ENCODE peak calls at places on chromosomes 4 and X, in six cellular contexts. P is ovary; Z is CD8-positive, alpha-beta memory T cell; S is tibial artery; C is CD8-positive, alpha-beta T cell; R is Peyer's patch. G is an unnamed sample.

GRCh38 chr4:3010998-3011397 is 47.6 kb downstream of the GRK4 start:
- DNase-seq in P (no peak), S (peak; percentile 41), C (no peak), Z (no peak), R (no peak), G (no peak)

GRCh38 chr4:122218762-122219161 is 66.6 kb downstream of the BLTP1 start:
- DNase-seq in S (no peak), C (no peak), Z (no peak), R (no peak), P (no peak), G (no peak)

GRCh38 chr4:170248576-170248975 is 158.8 kb upstream of the AADAT start:
- DNase-seq in P (no peak), S (no peak), Z (no peak), C (no peak), R (no peak), G (no peak)

GRCh38 chr4:181365671-181366070 is 877.5 kb upstream of the TENM3 start:
- DNase-seq in P (no peak), Z (no peak), C (no peak), R (no peak), S (no peak), G (no peak)

GRCh38 chr4:73070072-73070385 is 513 bp upstream of the COX18 start:
- DNase-seq in Z (no peak), C (no peak), R (no peak), S (no peak), P (no peak), G (no peak)

GRCh38 chrX:53882331-53882730 is 161.9 kb downstream of the PHF8 start:
- DNase-seq in C (no peak), P (no peak), Z (no peak), R (no peak), S (no peak), G (peak; percentile 30)

GRCh38 chr4:102564399-102564921 is 63.3 kb downstream of the NFKB1 start:
- DNase-seq in R (no peak), Z (no peak), P (no peak), C (no peak), S (no peak), G (no peak)

GRCh38 chr4:114021445-114021844 is 42.0 kb upstream of the ARSJ start:
- DNase-seq in P (no peak), R (no peak), S (no peak), Z (no peak), C (no peak), G (no peak)

GRCh38 chr4:34733185-34733916 is 1511.0 kb downstream of the ARAP2 start:
- DNase-seq in C (no peak), Z (no peak), P (no peak), S (no peak), R (no peak), G (peak; percentile 38)

GRCh38 chrX:43106009-43106408 is 328.0 kb upstream of the PPP1R2C start:
- DNase-seq in P (no peak), R (no peak), C (no peak), Z (no peak), S (no peak), G (no peak)

GRCh38 chrX:145910017-145910416 is 92.4 kb downstream of the SLITRK2 start:
- DNase-seq in P (no peak), C (no peak), S (no peak), R (no peak), Z (no peak), G (no peak)

GRCh38 chrX:100647095-100647494 is 3.1 kb downstream of the SRPX2 start:
- DNase-seq in Z (no peak), C (no peak), P (no peak), R (no peak), S (no peak), G (no peak)

GRCh38 chrX:149521438-149521837 is 16.3 kb upstream of the IDS start:
- DNase-seq in Z (peak; percentile 10), C (no peak), S (no peak), P (no peak), R (no peak), G (no peak)

GRCh38 chrX:123361371-123361770 is 177.3 kb downstream of the GRIA3 start:
- DNase-seq in P (no peak), Z (no peak), C (no peak), S (no peak), R (no peak), G (no peak)

GRCh38 chrX:50402886-50403285 is 67.7 kb downstream of the DGKK start:
- DNase-seq in S (no peak), Z (no peak), C (no peak), P (no peak), R (no peak), G (no peak)

GRCh38 chrX:11460347-11460746 is 167.1 kb downstream of the AMELX start:
- DNase-seq in S (no peak), R (no peak), Z (no peak), P (no peak), C (no peak), G (no peak)

GRCh38 chr4:147060171-147060931 is 114.7 kb upstream of the TTC29 start:
- DNase-seq in R (no peak), S (peak; percentile 27), Z (no peak), P (no peak), C (no peak), G (no peak)

GRCh38 chr4:90958256-90958895 is 831.2 kb downstream of the CCSER1 start:
- DNase-seq in P (no peak), S (no peak), R (no peak), C (no peak), Z (no peak), G (no peak)

GRCh38 chr4:74583066-74583700 is 138.2 kb downstream of the AREG start:
- DNase-seq in Z (no peak), R (no peak), S (no peak), C (no peak), P (no peak), G (no peak)

GRCh38 chr4:128335541-128335940 is 47.9 kb upstream of the PGRMC2 start:
- DNase-seq in Z (no peak), P (no peak), S (no peak), R (no peak), C (no peak), G (no peak)

GRCh38 chr4:779555-779954 is 46.4 kb downstream of the CPLX1 start:
- DNase-seq in C (no peak), P (no peak), R (no peak), S (no peak), Z (no peak), G (no peak)

GRCh38 chr4:120227568-120227967 is 160.9 kb upstream of the MAD2L1 start:
- DNase-seq in C (no peak), S (no peak), Z (no peak), R (no peak), P (no peak), G (no peak)

GRCh38 chrX:14616301-14616700 is 87.0 kb downstream of the GLRA2 start:
- DNase-seq in R (no peak), Z (no peak), S (no peak), P (no peak), C (no peak), G (no peak)

GRCh38 chrX:119201570-119201969 is 34.5 kb upstream of the PGRMC1 start:
- DNase-seq in C (no peak), Z (no peak), S (no peak), R (no peak), P (no peak), G (no peak)

GRCh38 chrX:16444353-16444752 is 205.6 kb upstream of the S100G start:
- DNase-seq in P (no peak), S (no peak), C (no peak), R (no peak), Z (no peak), G (no peak)
- H3K4me3 ChIP-seq in P (no peak overlapping the region), S (no peak overlapping the region), C (no peak overlapping the region), R (no peak overlapping the region), Z (no peak overlapping the region), G (no peak overlapping the region)

GRCh38 chr4:14446311-14446710 is 556.0 kb upstream of the CPEB2 start:
- DNase-seq in Z (no peak), C (no peak), R (no peak), P (no peak), S (no peak), G (no peak)
- H3K27ac ChIP-seq in Z (no peak overlapping the region), C (no peak overlapping the region), R (no peak overlapping the region), P (no peak overlapping the region), S (no peak overlapping the region), G (no peak overlapping the region)

DNA sequence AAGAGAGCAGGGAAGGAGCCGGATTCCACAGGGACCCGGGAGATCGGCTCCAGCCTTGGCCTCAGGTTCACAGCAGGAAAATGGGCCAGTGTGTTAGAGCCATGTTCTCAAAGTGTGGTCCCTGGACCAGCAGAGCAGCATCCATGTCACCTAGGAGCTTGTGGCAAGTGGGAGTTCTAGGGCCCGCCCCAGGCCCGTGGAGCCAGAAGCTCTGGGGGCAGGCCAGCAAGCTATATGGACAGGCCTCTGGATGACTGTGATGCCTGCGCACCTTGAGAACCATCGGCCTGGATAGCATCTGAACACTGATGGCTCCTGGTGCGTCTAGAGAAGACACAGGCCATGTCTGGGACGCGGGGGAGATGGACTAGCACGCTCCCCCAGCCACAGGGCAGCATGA is 33.7 kb downstream of the SH3TC1 start:
- DNase-seq in P (no peak), R (no peak), C (no peak), S (no peak), Z (no peak), G (no peak)
- H3K4me1 ChIP-seq in P (peaks cover 7% of the 10 kb centered on the region), R (peaks cover 14% of the 10 kb centered on the region), C (peaks cover 23% of the 10 kb centered on the region), S (peaks cover 13% of the 10 kb centered on the region), Z (peaks cover 23% of the 10 kb centered on the region), G (peaks cover 7% of the 10 kb centered on the region)

DNA sequence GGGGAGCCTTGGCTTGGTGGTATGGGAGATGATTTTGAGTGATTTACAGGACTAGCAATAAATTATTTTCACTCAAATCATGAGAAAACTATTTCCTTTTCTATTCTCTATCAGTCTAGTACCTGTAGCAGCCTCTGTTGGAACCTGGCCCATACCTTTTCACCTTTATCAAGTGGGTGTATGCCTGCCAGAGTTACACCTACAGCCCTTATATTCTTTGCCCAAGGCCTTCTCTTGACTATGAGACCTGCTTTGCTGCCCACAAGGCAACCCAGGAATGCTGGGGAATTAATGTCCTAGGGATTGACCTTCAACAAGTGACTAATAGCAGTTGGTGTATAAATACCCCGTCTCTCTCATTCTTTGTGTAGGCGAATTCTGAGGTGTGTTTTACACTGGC is 20.0 kb upstream of the LEF1 start:
- DNase-seq in S (no peak), P (no peak), Z (no peak), C (no peak), R (no peak), G (no peak)
- H3K4me3 ChIP-seq in S (no peak overlapping the region), P (no peak overlapping the region), Z (no peak overlapping the region), C (no peak overlapping the region), R (no peak overlapping the region), G (no peak overlapping the region)

DNA sequence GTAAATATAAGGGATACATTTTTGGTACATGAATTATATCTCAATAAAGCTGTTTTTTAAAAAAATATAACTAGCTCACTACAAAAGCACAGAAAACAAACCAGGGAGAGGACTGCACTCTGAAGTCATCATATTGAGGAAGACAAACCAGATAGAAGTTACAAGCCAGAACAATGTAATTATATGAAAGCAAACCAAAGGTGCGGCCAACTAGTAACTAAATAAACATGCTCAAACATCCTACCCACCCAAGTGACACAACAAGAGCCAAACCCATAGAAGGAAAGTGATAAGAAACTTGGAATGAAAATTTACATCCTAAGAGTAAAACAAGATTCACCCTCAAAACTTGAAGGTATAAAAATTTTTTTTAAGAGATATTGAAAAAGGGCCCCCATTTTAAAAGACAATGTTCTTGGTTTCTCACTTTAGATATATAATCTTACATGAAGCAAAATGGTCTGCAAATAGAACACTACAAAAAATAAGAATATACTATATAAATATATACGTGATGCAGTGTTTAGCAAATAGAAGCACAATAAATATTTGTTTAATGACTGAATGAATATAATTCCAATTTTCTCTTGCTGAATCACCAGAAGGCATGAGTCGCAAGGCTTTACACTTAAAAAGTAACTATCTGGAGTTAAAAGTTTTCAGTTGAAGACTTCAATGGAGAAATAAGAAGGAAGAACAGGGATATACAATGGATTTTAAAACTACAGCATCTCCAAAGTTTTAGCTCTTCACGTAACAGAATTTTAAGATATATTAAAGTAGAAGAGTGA is 4.0 kb upstream of the SH3D19 start:
- DNase-seq in C (no peak), S (no peak), Z (no peak), P (no peak), R (no peak), G (no peak)
- H3K27ac ChIP-seq in C (no peak overlapping the region), S (no peak overlapping the region), Z (no peak overlapping the region), P (no peak overlapping the region), R (no peak overlapping the region), G (no peak overlapping the region)

G was measured in SJSA1.